ENCODE peak calls at places on chromosome 1, in ten cellular contexts. O is cardiac muscle cell, L is mucosa of descending colon, V is GM23338, B is Karpas-422, I is heart left ventricle, K is upper lobe of right lung, Q is spleen, P is GM23248, X is stomach. U is an unnamed sample.

GRCh38 chr1:178075323-178075722 is 18.6 kb upstream of the RASAL2 start:
- DNase-seq in O (peak; percentile 77), L (no peak), V (no peak), B (no peak), I (no peak), K (no peak), Q (no peak), P (no peak), X (no peak), U (no peak)

GRCh38 chr1:184462170-184462569 is 75.3 kb downstream of the C1orf21 start:
- DNase-seq in O (no peak), L (no peak), V (no peak), B (no peak), I (no peak), K (no peak), Q (no peak), P (no peak), X (no peak), U (no peak)

GRCh38 chr1:64041366-64042131 is 161.9 kb upstream of the UBE2U start:
- DNase-seq in O (no peak), L (no peak), V (no peak), B (no peak), I (no peak), K (no peak), Q (no peak), P (no peak), X (no peak), U (no peak)

GRCh38 chr1:221816899-221817298 is 75.0 kb upstream of the DUSP10 start:
- DNase-seq in O (peak; percentile 40), L (no peak), V (peak; percentile 30), B (no peak), I (no peak), K (no peak), Q (no peak), P (peak; percentile 92), X (no peak), U (no peak)

GRCh38 chr1:175597969-175598765 is 145.2 kb downstream of the TNR start:
- DNase-seq in O (peak; percentile 44), L (no peak), V (no peak), B (no peak), I (no peak), K (no peak), Q (no peak), P (peak; percentile 16), X (no peak), U (no peak)

GRCh38 chr1:159089184-159089791 is 12.7 kb upstream of the AIM2 start:
- DNase-seq in O (no peak), L (no peak), V (peak; percentile 66), B (peak; percentile 79), I (no peak), K (no peak), Q (no peak), P (no peak), X (no peak), U (no peak)

GRCh38 chr1:17033481-17033880 is 20.4 kb downstream of the SDHB start:
- DNase-seq in O (no peak), L (no peak), V (no peak), B (no peak), I (no peak), K (no peak), Q (no peak), P (no peak), X (no peak), U (no peak)

GRCh38 chr1:239164451-239165180 is 221.8 kb upstream of the CHRM3 start:
- DNase-seq in O (no peak), L (no peak), V (no peak), B (no peak), I (no peak), K (no peak), Q (no peak), P (no peak), X (no peak), U (no peak)

GRCh38 chr1:151716771-151717631 is at the start of gene CELF3:
- DNase-seq in O (peak; percentile 50), L (no peak), V (peak; percentile 86), B (peak; percentile 70), I (no peak), K (no peak), Q (no peak), P (peak; percentile 32), X (no peak), U (no peak)

GRCh38 chr1:205749094-205749825 is 722 bp downstream of the NUCKS1 start:
- DNase-seq in O (peak; percentile 99), L (peak; percentile 98), V (peak; percentile 96), B (peak; percentile 97), I (peak; percentile 96), K (peak; percentile 98), Q (peak; percentile 99), P (peak; percentile 96), X (peak; percentile 95), U (peak; percentile 92)

GRCh38 chr1:37472994-37473393 is 1.4 kb upstream of the ZC3H12A start:
- DNase-seq in O (no peak), L (no peak), V (no peak), B (no peak), I (no peak), K (no peak), Q (no peak), P (no peak), X (no peak), U (no peak)

GRCh38 chr1:174206148-174206826 is 47.0 kb downstream of the RABGAP1L start:
- DNase-seq in O (peak; percentile 15), L (no peak), V (no peak), B (no peak), I (no peak), K (no peak), Q (no peak), P (peak; percentile 6), X (no peak), U (no peak)

GRCh38 chr1:199073166-199073565 is 434.3 kb downstream of the PTPRC start:
- DNase-seq in O (no peak), L (no peak), V (no peak), B (no peak), I (no peak), K (no peak), Q (no peak), P (no peak), X (no peak), U (no peak)

GRCh38 chr1:47507921-47508894 is 70.4 kb downstream of the FOXD2 start:
- DNase-seq in O (peak; percentile 9), L (peak; percentile 58), V (peak; percentile 68), B (no peak), I (peak; percentile 22), K (peak; percentile 73), Q (peak; percentile 73), P (peak; percentile 30), X (peak; percentile 67), U (peak; percentile 80)

GRCh38 chr1:2302292-2302925 is 74.3 kb downstream of the SKI start:
- DNase-seq in O (no peak), L (no peak), V (no peak), B (no peak), I (no peak), K (no peak), Q (no peak), P (no peak), X (no peak), U (no peak)

DNA sequence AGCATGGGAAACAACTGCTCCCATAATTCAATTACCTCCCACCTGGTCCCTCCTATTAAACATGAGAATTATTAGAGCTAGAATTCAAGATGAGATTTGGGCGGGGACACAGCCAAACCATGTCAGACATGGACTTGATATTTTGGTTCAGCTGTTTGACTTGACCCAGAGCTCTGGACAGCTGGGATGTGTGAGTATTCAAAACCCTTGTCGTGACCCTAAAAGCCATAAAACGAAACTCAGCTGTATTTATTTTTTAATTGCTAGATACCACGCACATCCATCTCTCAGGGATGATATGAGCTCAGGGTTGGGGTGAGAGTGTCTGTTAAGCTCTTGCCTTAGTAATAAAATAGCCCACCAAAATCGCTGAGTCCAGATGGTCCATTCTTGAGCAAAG is 45.4 kb downstream of the RCSD1 start:
- DNase-seq in O (no peak), L (no peak), V (no peak), B (no peak), I (no peak), K (no peak), Q (no peak), P (no peak), X (no peak), U (no peak)
- H3K36me3 ChIP-seq in O (peaks cover 8% of the 10 kb centered on the region), L (no peaks in the 10 kb centered on the region), V (no peaks in the 10 kb centered on the region), B (no peaks in the 10 kb centered on the region), I (no peaks in the 10 kb centered on the region), K (peaks cover 4% of the 10 kb centered on the region), Q (peaks cover 6% of the 10 kb centered on the region), P (no peaks in the 10 kb centered on the region), X (no peaks in the 10 kb centered on the region), U (no peaks in the 10 kb centered on the region)

DNA sequence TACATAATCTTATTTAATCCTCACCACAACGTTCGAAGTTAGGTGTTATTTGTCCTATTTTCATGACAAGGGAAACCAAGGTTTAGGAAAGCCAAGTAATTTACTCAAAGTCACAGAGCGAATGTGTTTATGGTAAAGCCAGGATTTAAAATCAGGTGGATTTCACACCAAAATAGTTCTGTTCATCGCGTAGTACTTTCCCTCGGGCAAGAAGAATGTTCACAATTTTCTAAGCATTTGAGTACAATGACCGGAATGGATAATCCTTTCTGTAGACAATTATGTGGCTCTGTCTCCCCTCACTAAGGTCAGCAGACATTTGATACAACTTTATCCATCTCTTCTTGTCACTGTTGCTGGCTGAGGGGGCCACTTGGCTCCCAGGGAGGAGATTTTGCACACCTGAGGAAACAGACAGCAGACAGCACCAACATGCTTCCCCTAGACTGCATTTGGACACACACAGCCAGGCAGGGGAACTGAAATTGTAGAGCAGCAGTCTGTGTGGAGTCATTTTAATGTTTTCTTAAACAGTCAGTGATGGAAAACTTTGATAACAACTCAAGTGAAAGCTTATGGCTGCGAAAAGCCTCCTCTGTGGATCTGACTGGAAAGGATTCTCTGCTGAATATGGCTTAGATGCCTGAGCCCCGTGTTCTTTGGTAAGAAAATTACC is 204.3 kb downstream of the ST6GALNAC3 start:
- DNase-seq in O (no peak), L (no peak), V (no peak), B (peak; percentile 54), I (no peak), K (no peak), Q (no peak), P (no peak), X (no peak), U (no peak)
- H3K4me3 ChIP-seq in O (no peak overlapping the region), L (no peak overlapping the region), V (no peak overlapping the region), B (no peak overlapping the region), I (no peak overlapping the region), K (no peak overlapping the region), Q (no peak overlapping the region), P (no peak overlapping the region), X (peak overlapping the region; percentile 7), U (peak overlapping the region; percentile 27)

DNA sequence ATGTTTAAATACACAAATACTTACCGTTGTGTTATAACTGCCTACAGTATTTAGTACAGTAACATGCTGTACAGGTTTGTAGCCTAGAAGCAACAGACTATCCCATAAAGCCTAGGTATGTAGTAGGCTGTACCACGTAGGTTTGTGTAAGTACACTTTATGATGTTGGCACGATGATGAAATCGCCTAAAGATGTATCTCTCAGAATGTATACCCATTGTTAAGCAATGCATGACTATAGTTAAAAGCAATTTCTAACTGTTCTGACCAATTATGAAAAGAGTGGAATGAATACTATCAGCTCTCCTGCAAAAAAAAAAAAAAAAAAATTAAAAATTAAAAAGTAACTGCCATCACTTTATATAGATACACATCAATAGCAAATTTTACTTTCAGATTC is 11.4 kb downstream of the HP1BP3 start:
- DNase-seq in O (no peak), L (no peak), V (no peak), B (no peak), I (no peak), K (no peak), Q (no peak), P (no peak), X (no peak), U (no peak)
- H3K36me3 ChIP-seq in O (peaks cover 67% of the 10 kb centered on the region), L (peaks cover 15% of the 10 kb centered on the region), V (peaks cover 72% of the 10 kb centered on the region), B (peaks cover 73% of the 10 kb centered on the region), I (peaks cover 21% of the 10 kb centered on the region), K (peaks cover 91% of the 10 kb centered on the region), Q (peaks cover 79% of the 10 kb centered on the region), P (peaks cover 77% of the 10 kb centered on the region), X (peaks cover 86% of the 10 kb centered on the region), U (peaks cover 52% of the 10 kb centered on the region)

GRCh38 chr1:45684402-45684801 is 1.9 kb downstream of the GPBP1L1 start:
- DNase-seq in O (no peak), L (no peak), V (no peak), B (no peak), I (no peak), K (no peak), Q (no peak), P (no peak), X (no peak), U (no peak)
- H3K4me3 ChIP-seq in O (peak overlapping the region; percentile 88), L (no peak overlapping the region), V (peak overlapping the region; percentile 81), B (peak overlapping the region; percentile 95), I (peak overlapping the region; percentile 75), K (peak overlapping the region; percentile 74), Q (peak overlapping the region; percentile 96), P (peak overlapping the region; percentile 100), X (peak overlapping the region; percentile 99), U (peak overlapping the region; percentile 81)